ENCODE peak calls at places on chromosomes 4 and X, in nine cellular contexts. P is ovary, H is spleen, I is lower leg skin, C is heart left ventricle, R is A549, V is Peyer's patch, J is suprapubic skin, T is uterus. A is an unnamed sample.

GRCh38 chrX:139158256-139158655 is 372.3 kb upstream of the F9 start:
- DNase-seq in P (no peak), H (no peak), I (no peak), C (no peak), R (no peak), V (no peak), J (no peak), T (no peak), A (no peak)

GRCh38 chrX:140066262-140066661 is 100.9 kb upstream of the CXorf66 start:
- DNase-seq in P (no peak), H (no peak), I (no peak), C (no peak), R (no peak), V (no peak), J (no peak), T (no peak), A (no peak)

GRCh38 chr4:89712141-89712540 is 124.8 kb downstream of the SNCA start:
- DNase-seq in P (no peak), H (no peak), I (no peak), C (no peak), R (no peak), V (no peak), J (no peak), T (no peak), A (no peak)

GRCh38 chrX:69155786-69156520 is 9.3 kb downstream of the PJA1 start:
- DNase-seq in P (peak; percentile 6), H (no peak), I (no peak), C (no peak), R (no peak), V (no peak), J (no peak), T (no peak), A (no peak)

GRCh38 chrX:127011629-127012028 is 192.1 kb downstream of the PRR32 start:
- DNase-seq in P (no peak), H (no peak), I (no peak), C (no peak), R (no peak), V (no peak), J (no peak), T (no peak), A (no peak)

GRCh38 chr4:187612211-187612780 is 383.3 kb upstream of the ZFP42 start:
- DNase-seq in P (no peak), H (no peak), I (peak; percentile 18), C (no peak), R (no peak), V (no peak), J (no peak), T (no peak), A (no peak)

GRCh38 chr4:1347410-1347864 is 429 bp downstream of the UVSSA start:
- DNase-seq in P (peak; percentile 81), H (peak; percentile 95), I (peak; percentile 69), C (peak; percentile 80), R (peak; percentile 33), V (peak; percentile 52), J (peak; percentile 88), T (peak; percentile 77), A (no peak)

GRCh38 chr4:90542216-90542615 is 415.0 kb downstream of the CCSER1 start:
- DNase-seq in P (no peak), H (no peak), I (no peak), C (no peak), R (no peak), V (no peak), J (no peak), T (no peak), A (no peak)

GRCh38 chr4:133152801-133153526 is 3.9 kb downstream of the PCDH10 start:
- DNase-seq in P (no peak), H (no peak), I (no peak), C (no peak), R (no peak), V (no peak), J (peak; percentile 31), T (no peak), A (no peak)

GRCh38 chrX:49760288-49760885 is 64.6 kb upstream of the PAGE1 start:
- DNase-seq in P (no peak), H (no peak), I (no peak), C (no peak), R (no peak), V (no peak), J (no peak), T (no peak), A (no peak)

GRCh38 chr4:4693755-4694295 is 152.0 kb upstream of the STX18 start:
- DNase-seq in P (no peak), H (no peak), I (no peak), C (no peak), R (no peak), V (no peak), J (no peak), T (no peak), A (no peak)

GRCh38 chr4:4693258-4693657 is 151.4 kb upstream of the STX18 start:
- DNase-seq in P (no peak), H (no peak), I (no peak), C (no peak), R (no peak), V (no peak), J (no peak), T (no peak), A (no peak)

GRCh38 chr4:4695497-4695896 is 153.6 kb upstream of the STX18 start:
- DNase-seq in P (no peak), H (no peak), I (no peak), C (no peak), R (no peak), V (no peak), J (no peak), T (no peak), A (no peak)

GRCh38 chr4:4694812-4695211 is 153.0 kb upstream of the STX18 start:
- DNase-seq in P (no peak), H (no peak), I (no peak), C (no peak), R (no peak), V (no peak), J (no peak), T (no peak), A (no peak)

GRCh38 chr4:4694296-4694772 is 152.5 kb upstream of the STX18 start:
- DNase-seq in P (peak; percentile 45), H (no peak), I (no peak), C (peak; percentile 46), R (peak; percentile 18), V (no peak), J (no peak), T (no peak), A (no peak)
- H3K4me3 ChIP-seq in P (no peak overlapping the region), H (no peak overlapping the region), I (no peak overlapping the region), C (no peak overlapping the region), R (no peak overlapping the region), V (no peak overlapping the region), J (no peak overlapping the region), T (no peak overlapping the region), A (no peak overlapping the region)

GRCh38 chr4:13548984-13549546 is 4.8 kb upstream of the NKX3-2 start:
- DNase-seq in P (peak; percentile 72), H (peak; percentile 92), I (peak; percentile 70), C (peak; percentile 61), R (peak; percentile 78), V (peak; percentile 74), J (no peak), T (peak; percentile 65), A (no peak)
- TF ChIP-seq POLR2A in P (no peak), H (no peak), I (no peak), C (no peak), R (no peak), V (no peak), J (no peak), T (no peak), A (no peak)

GRCh38 chr4:137980641-137981040 is 261.5 kb downstream of the SLC7A11 start:
- DNase-seq in P (no peak), H (no peak), I (no peak), C (no peak), R (no peak), V (no peak), J (no peak), T (no peak), A (no peak)

GRCh38 chr4:137981277-137981676 is 260.9 kb downstream of the SLC7A11 start:
- DNase-seq in P (no peak), H (no peak), I (no peak), C (no peak), R (no peak), V (no peak), J (no peak), T (no peak), A (no peak)
- TF ChIP-seq CTCF in P (no peak), H (no peak), I (no peak), C (no peak), R (no peak), V (no peak), J (no peak), T (no peak), A (no peak)

GRCh38 chr4:152464030-152464823 is 71.7 kb downstream of the FBXW7 start:
- DNase-seq in P (no peak), H (no peak), I (no peak), C (no peak), R (no peak), V (no peak), J (no peak), T (no peak), A (no peak)
- H3K4me3 ChIP-seq in P (no peak overlapping the region), H (no peak overlapping the region), I (no peak overlapping the region), C (no peak overlapping the region), R (no peak overlapping the region), V (no peak overlapping the region), J (no peak overlapping the region), T (no peak overlapping the region), A (no peak overlapping the region)

DNA sequence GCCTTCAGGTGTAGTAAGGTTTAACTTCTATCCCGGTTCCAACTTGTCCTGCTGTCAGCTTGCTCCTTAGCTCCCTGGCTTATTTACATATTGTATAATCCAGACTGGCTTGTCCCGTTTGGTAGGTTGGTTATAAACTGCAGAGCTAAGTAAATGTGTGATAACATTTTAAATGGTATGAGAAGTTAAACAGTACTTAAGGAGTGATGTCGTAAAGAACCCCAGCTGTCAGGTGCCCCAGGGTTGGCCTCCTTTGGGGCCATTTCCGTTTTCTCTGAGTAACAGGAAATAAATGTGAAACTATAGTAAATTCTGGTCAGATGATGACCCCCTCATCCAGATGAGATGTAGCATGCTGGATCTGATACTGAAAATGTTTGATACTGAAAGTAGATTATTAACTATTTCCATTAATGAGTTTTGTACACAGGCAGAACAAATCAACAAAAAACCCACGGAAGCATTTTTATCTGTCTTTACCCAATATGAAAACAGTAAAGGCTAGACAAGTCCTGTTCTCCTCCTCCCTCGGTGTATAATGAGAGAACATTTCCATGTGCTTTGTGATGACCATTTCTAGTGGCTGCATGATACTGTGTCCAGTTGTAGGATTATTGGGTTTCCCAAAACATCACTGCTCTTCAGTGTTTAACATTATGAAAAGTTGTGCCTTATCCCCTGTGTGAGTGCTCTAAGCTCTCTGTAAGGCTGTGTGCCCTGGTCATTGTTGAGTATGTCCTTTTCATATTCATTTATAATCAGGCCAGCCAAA is 22.4 kb downstream of the GAB1 start:
- DNase-seq in P (no peak), H (peak; percentile 84), I (peak; percentile 64), C (peak; percentile 30), R (no peak), V (peak; percentile 59), J (no peak), T (no peak), A (no peak)
- TF ChIP-seq POLR2A in P (no peak), H (no peak), I (no peak), C (no peak), R (no peak), V (no peak), J (no peak), T (no peak), A (no peak)

A was measured in esophagus squamous epithelium.